ENCODE peak calls at places on chromosomes 7 and 10, in eight cellular contexts. O is mammary epithelial cell, C is uterus, L is epithelial cell of proximal tubule, R is fibroblast of pulmonary artery, Q is fibroblast of mammary gland, K is upper lobe of right lung, Y is BE2C. V is an unnamed sample.

GRCh38 chr10:66927271-66927950 is 1.6 kb downstream of the LRRTM3 start:
- DNase-seq in Q (no peak), C (no peak), K (no peak), O (no peak), Y (no peak), L (no peak), R (no peak), V (no peak)

GRCh38 chr10:84269773-84270172 is 24.9 kb downstream of the RGR start:
- DNase-seq in L (peak; percentile 35), Y (no peak), O (peak; percentile 79), C (no peak), R (peak; percentile 41), K (no peak), Q (peak; percentile 66), V (peak; percentile 64)

GRCh38 chr7:32163911-32164310 is 93.7 kb upstream of the PDE1C start:
- DNase-seq in R (no peak), O (no peak), Q (peak; percentile 16), K (no peak), Y (no peak), C (no peak), L (no peak), V (peak; percentile 82)

GRCh38 chr7:26376208-26376917 is 84.7 kb downstream of the SNX10 start:
- DNase-seq in L (no peak), Q (no peak), R (no peak), K (peak; percentile 73), C (no peak), O (no peak), Y (peak; percentile 10), V (no peak)

GRCh38 chr10:12499587-12499986 is 150.2 kb downstream of the CAMK1D start:
- DNase-seq in R (no peak), L (no peak), O (no peak), Q (no peak), Y (no peak), C (peak; percentile 64), K (peak; percentile 9), V (peak; percentile 20)

GRCh38 chr10:124093076-124093773 is at the start of gene CHST15:
- DNase-seq in O (peak; percentile 90), R (peak; percentile 36), L (peak; percentile 16), C (peak; percentile 39), Y (peak; percentile 47), Q (peak; percentile 54), K (peak; percentile 83), V (peak; percentile 28)

GRCh38 chr7:18352339-18353255 is 143.0 kb upstream of the HDAC9 start:
- DNase-seq in Q (peak; percentile 78), C (peak; percentile 30), O (peak; percentile 67), L (peak; percentile 36), Y (peak; percentile 64), R (peak; percentile 84), K (no peak), V (peak; percentile 89)

GRCh38 chr7:27210441-27211083 is 10.7 kb upstream of the HOXA13 start:
- DNase-seq in Q (peak; percentile 45), L (no peak), C (peak; percentile 57), R (peak; percentile 49), O (peak; percentile 20), Y (peak; percentile 69), K (no peak), V (peak; percentile 45)

DNA sequence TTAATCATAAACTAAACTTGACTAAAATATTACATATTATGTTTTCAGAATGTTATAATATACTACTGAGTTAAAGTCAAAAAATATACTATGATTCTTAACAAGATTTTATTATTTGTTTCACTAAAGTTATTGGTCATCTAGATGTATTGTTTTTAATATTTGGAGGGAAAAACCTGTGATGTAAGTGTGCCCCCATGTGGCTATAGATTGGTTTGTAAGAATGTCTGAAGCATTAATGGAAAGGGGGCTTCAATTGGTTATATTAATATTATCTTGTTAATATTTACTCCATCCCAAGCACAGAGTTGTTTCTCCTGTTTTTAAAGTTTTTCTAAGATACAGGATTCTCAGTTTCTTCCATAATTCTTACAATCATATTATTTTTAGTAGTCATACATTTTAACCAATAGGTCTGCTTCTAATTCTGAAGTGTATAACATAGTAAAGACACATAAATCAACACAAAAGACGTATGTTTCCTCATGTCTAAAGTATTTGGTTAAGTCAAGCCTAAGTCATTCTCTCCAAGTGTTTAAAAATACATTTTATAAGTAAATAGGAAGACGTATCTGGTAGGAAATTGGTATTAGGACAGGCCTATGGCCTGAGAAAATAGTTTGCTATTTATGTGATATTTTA is 58.0 kb downstream of the GNAT3 start:
- DNase-seq in K (no peak), R (peak; percentile 60), C (no peak), O (no peak), Y (peak; percentile 29), L (no peak), Q (peak; percentile 44), V (peak; percentile 61)
- TF ChIP-seq CTCF in K (peak; percentile 52), R (peak; percentile 53), C (peak; percentile 50), O (peak; percentile 39), Y (peak; percentile 62), L (peak; percentile 62), Q (peak; percentile 50), V (peak; percentile 48)

GRCh38 chr7:37352974-37353948 is 95.4 kb downstream of the ELMO1 start:
- DNase-seq in Y (peak; percentile 21), K (no peak), O (no peak), C (no peak), L (no peak), Q (no peak), R (no peak), V (no peak)

GRCh38 chr7:37352251-37352650 is 96.4 kb downstream of the ELMO1 start:
- DNase-seq in L (no peak), C (no peak), R (no peak), Y (no peak), Q (no peak), K (no peak), O (no peak), V (no peak)

GRCh38 chr7:37353949-37354660 is 94.6 kb downstream of the ELMO1 start:
- DNase-seq in O (no peak), K (no peak), L (no peak), C (no peak), Q (no peak), R (no peak), Y (no peak), V (no peak)

GRCh38 chr7:37346761-37347160 is 101.9 kb downstream of the ELMO1 start:
- DNase-seq in L (no peak), Y (no peak), C (no peak), Q (no peak), R (no peak), K (no peak), O (no peak), V (no peak)

DNA sequence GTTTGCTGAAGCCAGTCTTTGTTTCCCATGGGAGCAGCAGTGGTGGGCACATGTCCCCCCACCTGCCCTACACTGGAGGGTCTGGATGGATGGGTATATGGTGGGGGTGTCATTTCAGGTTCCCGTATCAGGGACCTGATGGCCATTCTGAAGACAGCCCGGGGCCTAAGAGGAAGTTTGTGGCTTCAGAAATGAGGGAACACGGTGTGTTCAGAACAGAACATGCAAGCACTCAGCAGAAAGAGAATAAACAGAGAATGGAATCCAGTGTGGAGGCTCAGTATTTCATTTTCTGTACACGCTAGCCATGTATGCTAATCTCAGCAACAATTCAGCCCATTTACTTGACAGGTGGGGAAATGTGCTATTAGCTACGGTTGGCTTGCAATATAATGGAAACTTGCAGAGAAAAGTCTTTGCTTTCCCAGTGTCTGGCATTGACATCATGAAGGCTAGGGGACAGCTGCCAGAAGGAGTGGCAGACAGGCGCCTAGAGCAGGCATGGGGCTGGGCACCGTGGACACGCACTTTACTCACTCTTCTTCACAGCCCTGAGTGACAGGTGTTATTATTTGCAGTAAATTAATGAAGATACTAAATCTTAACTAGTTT is 98.6 kb downstream of the ELMO1 start:
- DNase-seq in C (no peak), R (no peak), K (no peak), Y (no peak), O (no peak), L (no peak), Q (no peak), V (no peak)
- H3K4me3 ChIP-seq in C (no peak overlapping the region), R (no peak overlapping the region), K (no peak overlapping the region), Y (no peak overlapping the region), O (no peak overlapping the region), L (no peak overlapping the region), Q (no peak overlapping the region), V (no peak overlapping the region)

GRCh38 chr10:89463846-89464537 is 49.6 kb downstream of the IFIT5 start:
- DNase-seq in R (no peak), O (no peak), K (no peak), L (no peak), Q (no peak), C (no peak), Y (no peak), V (no peak)

GRCh38 chr10:89469517-89469916 is 55.1 kb downstream of the IFIT5 start:
- DNase-seq in Y (no peak), C (no peak), L (no peak), K (no peak), R (no peak), O (no peak), Q (no peak), V (no peak)

GRCh38 chr10:89468625-89469024 is 54.3 kb downstream of the IFIT5 start:
- DNase-seq in O (no peak), Y (no peak), L (no peak), K (no peak), R (no peak), Q (no peak), C (no peak), V (no peak)

GRCh38 chr10:89465196-89465595 is 50.8 kb downstream of the IFIT5 start:
- DNase-seq in Y (no peak), C (no peak), K (no peak), R (no peak), O (no peak), L (no peak), Q (no peak), V (no peak)

DNA sequence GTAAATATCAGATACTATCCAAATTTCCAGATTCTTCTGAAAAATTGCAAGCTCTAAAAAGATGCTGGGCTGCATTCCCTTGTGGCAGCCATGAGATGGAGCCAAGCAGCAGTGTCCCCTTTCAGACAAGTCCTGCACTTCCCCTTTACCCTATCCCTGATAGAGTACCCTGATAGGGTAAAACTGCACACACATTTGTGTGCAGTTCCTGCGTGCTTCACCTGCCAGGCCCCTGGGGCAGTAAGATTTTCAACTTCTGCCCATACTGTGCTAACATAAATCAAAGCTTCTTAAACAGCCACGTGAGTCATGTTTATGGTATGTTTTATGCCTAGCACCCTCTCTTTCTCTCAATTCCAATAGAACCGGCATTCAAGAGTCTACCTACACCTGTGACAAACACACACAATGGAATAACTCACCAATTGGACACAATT is 52.2 kb downstream of the IFIT5 start:
- DNase-seq in C (no peak), L (no peak), Y (peak; percentile 21), K (no peak), Q (peak; percentile 62), R (peak; percentile 64), O (peak; percentile 80), V (peak; percentile 56)
- TF ChIP-seq CTCF in C (no peak), L (peak; percentile 76), Y (peak; percentile 50), K (peak; percentile 54), Q (peak; percentile 63), R (peak; percentile 69), O (peak; percentile 53), V (peak; percentile 65)

DNA sequence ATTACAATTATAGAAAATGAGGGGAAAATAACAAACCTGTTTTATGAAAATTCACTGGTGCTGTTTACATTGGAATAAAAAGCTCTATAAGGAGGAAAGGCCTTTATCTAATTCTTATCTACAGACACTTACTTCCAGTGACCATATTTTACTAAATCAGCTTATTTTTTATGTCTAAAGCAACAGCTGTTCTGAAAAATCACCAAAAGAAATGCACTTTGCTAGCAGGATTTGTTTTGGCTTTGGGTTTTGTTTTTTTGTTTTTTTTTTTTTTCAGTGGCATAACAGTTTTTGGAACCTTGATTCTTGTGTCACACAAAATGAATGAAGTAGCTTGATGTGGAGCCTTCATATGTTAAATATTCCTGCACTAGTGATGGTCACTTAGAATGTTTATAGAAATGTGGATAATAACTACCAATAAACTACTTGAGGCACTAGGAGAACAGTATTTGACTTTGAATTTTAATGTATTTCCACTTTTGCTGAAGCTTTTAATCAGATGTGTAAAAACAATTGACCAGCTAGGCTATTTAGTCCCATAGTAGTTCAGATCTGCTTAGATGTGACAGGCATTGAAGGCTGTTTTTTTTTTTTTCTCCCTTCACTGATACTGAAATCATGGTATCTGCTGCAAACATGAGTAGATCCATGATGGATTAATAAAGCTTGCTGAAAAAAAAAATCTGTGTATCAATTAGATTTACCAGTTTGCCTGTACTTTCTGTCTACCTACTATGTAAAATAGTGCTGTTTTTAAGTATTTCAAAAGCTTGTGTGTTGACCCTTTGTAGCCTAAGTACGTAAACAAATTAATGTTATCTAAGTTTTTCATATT is 2.8 kb downstream of the ARL4A start:
- DNase-seq in K (no peak), Q (no peak), Y (no peak), O (no peak), L (no peak), C (no peak), R (no peak), V (no peak)
- H3K4me3 ChIP-seq in K (peak overlapping the region; percentile 89), Q (peak overlapping the region; percentile 51), Y (no peak overlapping the region), O (peak overlapping the region; percentile 77), L (no peak overlapping the region), C (peak overlapping the region; percentile 12), R (peak overlapping the region; percentile 67), V (peak overlapping the region; percentile 52)

V was measured in fibroblast of the aortic adventitia.